ENCODE peak calls at places on chromosomes 3 and 15, in seven cellular contexts. C is tibial artery, P is mammary epithelial cell, X is spleen, J is left ventricle myocardium inferior, B is HCT116, W is OCI-LY7. U is an unnamed sample.

GRCh38 chr3:150158974-150159625 is 188.4 kb upstream of the PFN2 start:
- DNase-seq in C (no peak), P (no peak), X (no peak), J (no peak), B (no peak), W (no peak), U (no peak)

GRCh38 chr3:115760722-115761121 is 137.4 kb downstream of the GAP43 start:
- DNase-seq in C (no peak), P (no peak), X (no peak), J (no peak), B (no peak), W (no peak), U (no peak)

GRCh38 chr3:171462224-171462623 is 2.0 kb upstream of the TNIK start:
- DNase-seq in C (no peak), P (no peak), X (no peak), J (no peak), B (no peak), W (no peak), U (no peak)

GRCh38 chr3:13063225-13063624 is 10.0 kb downstream of the IQSEC1 start:
- DNase-seq in C (no peak), P (no peak), X (no peak), J (no peak), B (no peak), W (no peak), U (no peak)

GRCh38 chr15:64912379-64912778 is 677 bp downstream of the ANKDD1A start:
- DNase-seq in C (no peak), P (no peak), X (no peak), J (no peak), B (no peak), W (no peak), U (no peak)

GRCh38 chr15:42194502-42194901 is 13.6 kb downstream of the VPS39 start:
- DNase-seq in C (peak; percentile 22), P (peak; percentile 26), X (no peak), J (no peak), B (no peak), W (no peak), U (peak; percentile 38)

GRCh38 chr15:80619677-80620076 is 75.4 kb upstream of the ABHD17C start:
- DNase-seq in C (no peak), P (peak; percentile 24), X (no peak), J (no peak), B (no peak), W (no peak), U (no peak)

GRCh38 chr15:67953286-67953685 is 100.8 kb upstream of the PIAS1 start:
- DNase-seq in C (no peak), P (no peak), X (no peak), J (no peak), B (no peak), W (no peak), U (no peak)

GRCh38 chr3:114639171-114639570 is 345.3 kb downstream of the TIGIT start:
- DNase-seq in C (no peak), P (no peak), X (no peak), J (no peak), B (no peak), W (no peak), U (no peak)

GRCh38 chr15:62782100-62782791 is 260.3 kb upstream of the TPM1 start:
- DNase-seq in C (peak; percentile 83), P (peak; percentile 64), X (no peak), J (peak; percentile 72), B (peak; percentile 56), W (peak; percentile 10), U (peak; percentile 74)

DNA sequence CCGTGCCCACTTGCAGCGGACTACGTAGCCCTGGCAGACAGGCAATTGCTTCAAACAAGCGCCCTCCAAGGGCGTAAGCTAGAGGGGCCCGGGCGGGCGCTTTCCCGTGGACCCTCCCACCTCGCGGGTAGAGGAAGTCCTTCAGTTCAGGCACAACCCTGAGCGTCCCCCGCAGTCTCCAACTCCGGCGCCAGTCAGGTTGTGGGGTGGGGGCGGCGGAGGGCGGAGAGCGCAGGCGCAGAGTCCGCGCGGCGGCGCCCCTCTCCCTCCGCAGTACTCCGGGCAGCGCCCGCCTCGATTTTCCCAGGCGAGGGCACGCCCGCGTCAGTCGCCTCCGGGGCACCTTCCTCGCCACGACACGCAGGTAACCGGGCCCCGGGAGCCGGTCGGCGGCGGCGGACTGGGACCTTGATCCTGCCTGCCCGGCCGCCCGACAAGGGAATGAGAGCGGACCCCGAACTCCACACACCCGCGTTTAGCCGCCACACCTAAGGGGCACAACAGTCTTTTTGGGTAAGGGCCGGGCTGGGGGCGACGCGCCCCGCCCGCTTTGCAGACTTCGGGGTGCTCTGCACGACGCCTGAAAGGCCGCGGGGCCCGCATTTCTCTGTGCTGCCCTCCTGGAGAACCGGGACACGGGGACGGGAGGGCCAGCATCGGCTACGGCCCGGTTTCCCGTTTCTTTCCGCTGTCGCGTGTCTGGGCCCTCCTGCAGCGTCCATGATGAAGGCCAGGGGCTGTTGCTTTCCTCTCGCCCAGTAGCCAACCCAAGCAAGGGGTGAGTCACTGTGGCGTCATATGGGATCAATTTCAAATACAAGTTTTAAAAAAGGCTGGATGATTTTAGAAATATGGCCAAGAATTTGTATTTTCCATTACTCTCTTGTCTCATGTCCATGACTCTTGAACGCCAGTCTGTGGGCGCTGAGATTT is at the start of gene SLC35G2:
- DNase-seq in C (peak; percentile 39), P (peak; percentile 51), X (peak; percentile 83), J (peak; percentile 54), B (no peak), W (peak; percentile 29), U (peak; percentile 67)
- TF ChIP-seq CTCF in C (no peak), P (no peak), X (no peak), J (no peak), B (no peak), W (no peak), U (no peak)

DNA sequence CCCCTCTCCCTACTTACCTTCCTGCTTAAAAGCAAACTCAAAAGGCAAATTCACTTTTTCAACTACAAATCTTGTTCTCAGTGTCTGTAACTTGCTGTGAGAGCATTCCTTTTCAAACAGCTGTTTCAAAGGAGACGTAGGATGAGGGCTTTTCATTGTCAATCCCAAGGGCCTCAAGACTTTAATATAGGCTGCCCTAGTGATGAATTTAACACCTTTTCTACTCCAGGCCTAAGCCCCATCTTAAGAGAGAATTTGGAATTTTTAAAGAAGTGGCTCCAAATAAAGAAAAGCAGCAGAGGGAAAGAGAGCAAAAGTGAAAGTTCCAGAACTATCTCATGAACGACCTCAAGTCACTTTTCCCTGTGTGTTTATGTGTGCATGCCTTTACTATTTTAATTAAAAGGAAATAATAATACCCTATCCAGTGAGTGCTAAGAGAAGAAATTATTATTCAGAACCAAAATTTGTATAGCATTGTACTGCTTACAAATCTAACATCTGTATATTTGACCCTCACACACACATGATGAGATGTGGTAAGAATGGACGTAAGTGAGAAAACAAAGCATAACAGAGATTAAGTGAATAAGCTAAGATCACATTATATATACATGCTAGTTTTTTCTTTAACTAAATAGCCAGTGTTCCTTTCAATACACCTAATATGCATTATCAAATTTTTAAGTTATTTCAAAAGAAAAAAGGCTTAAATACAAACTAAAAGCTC is 196.4 kb downstream of the VGLL3 start:
- DNase-seq in C (no peak), P (no peak), X (no peak), J (no peak), B (no peak), W (no peak), U (no peak)
- H3K27ac ChIP-seq in C (peak overlapping the region; percentile 79), P (peak overlapping the region; percentile 78), X (peak overlapping the region; percentile 32), J (peak overlapping the region; percentile 58), B (no peak overlapping the region), W (no peak overlapping the region), U (no peak overlapping the region)

DNA sequence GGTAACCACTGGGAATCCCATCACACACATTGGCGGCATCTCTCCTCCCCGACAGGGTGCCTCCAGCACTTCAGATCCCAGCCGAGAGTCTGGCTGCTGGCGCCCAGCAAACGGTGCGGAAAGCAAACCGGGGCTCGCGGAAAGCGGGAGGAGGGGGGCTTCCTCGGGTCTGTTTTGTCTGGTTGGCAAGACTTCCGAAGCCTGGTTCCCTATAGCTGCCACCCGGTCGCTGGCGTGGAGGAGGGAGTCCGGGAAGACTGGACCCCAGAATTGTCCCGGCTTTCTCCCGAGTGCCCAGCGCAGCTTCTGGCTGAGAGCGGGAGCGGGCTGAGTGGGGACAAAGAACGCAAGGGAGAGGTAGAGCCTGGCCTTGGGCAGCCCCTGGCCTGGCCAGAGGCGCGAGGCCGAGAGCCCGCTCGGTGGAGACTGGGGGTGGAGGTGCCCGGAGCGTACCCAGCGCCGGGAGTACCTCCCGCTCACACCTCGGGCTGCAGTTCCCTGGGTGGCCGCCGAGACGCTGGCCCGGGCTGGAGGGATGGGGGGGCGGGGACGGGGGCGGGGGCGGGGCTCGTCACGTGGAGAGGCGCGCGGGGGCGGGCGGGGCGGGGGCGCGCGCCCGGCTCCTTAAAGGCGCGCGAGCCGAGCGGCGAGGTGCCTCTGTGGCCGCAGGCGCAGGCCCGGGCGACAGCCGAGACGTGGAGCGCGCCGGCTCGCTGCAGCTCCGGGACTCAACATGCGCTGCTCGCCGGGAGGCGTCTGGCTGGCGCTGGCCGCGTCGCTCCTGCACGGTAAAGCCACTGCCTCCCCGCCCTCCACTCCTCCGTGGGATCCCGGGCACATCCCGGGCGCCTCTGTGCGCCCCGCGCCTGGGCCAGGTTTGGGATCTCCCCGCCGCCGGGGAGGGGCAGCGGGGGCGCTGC is at the start of gene CHRNA7:
- DNase-seq in C (no peak), P (peak; percentile 15), X (peak; percentile 79), J (peak; percentile 59), B (peak; percentile 33), W (peak; percentile 19), U (peak; percentile 71)
- TF ChIP-seq CTCF in C (no peak), P (no peak), X (peak; percentile 34), J (peak; percentile 56), B (peak; percentile 14), W (no peak), U (peak; percentile 19)

GRCh38 chr15:98776607-98777281 is 128.4 kb downstream of the IGF1R start:
- DNase-seq in C (no peak), P (peak; percentile 85), X (peak; percentile 81), J (peak; percentile 42), B (no peak), W (no peak), U (no peak)

GRCh38 chr15:98773616-98774015 is 125.3 kb downstream of the IGF1R start:
- DNase-seq in C (no peak), P (no peak), X (no peak), J (no peak), B (no peak), W (no peak), U (no peak)

GRCh38 chr15:98774756-98775497 is 126.6 kb downstream of the IGF1R start:
- DNase-seq in C (no peak), P (peak; percentile 94), X (no peak), J (no peak), B (no peak), W (no peak), U (peak; percentile 94)

GRCh38 chr15:98777426-98777825 is 129.1 kb downstream of the IGF1R start:
- DNase-seq in C (no peak), P (no peak), X (no peak), J (no peak), B (no peak), W (no peak), U (no peak)

DNA sequence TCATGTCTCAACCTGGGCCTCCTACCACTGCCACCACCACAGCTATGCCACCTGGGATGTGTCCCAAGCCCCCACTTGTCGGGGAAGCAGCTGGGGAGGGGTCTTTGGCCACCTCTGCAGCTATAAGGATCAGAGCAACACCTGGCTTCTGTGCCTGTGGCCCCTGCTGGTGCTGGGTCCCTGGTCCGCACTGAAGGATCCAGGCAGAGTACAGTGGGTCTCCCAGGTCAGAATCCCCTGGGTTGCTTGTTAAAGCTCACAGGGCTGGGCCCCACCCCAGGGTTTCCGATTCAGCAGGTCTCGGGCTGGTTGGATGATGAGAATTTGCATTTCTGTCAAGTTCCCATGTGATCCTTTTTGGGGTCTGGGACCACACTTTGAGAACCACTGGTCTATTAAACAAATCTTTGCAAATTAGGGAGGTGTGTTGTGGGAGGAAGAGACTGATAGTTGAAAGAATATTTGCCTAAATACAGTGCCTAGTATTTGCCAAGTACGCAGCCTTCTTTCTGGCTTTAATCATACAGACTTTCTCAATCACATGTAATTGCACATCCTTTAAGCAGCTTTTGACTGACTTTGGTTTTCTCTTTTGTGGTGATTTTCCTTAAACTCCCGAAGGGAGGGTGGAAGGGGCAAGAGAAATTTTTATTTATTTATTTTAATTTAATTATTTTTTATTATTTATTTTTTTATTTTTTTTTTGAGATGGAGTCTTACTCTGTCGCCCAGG is 127.3 kb downstream of the IGF1R start:
- DNase-seq in C (no peak), P (no peak), X (no peak), J (no peak), B (no peak), W (no peak), U (no peak)
- H3K27ac ChIP-seq in C (no peak overlapping the region), P (peak overlapping the region; percentile 87), X (no peak overlapping the region), J (no peak overlapping the region), B (no peak overlapping the region), W (no peak overlapping the region), U (peak overlapping the region; percentile 93)

U was measured in RWPE1.